ENCODE peak calls at places on chromosomes 13 and 19, in five cellular contexts. U is K562, M is SK-N-SH, V is HCT116, A is GM12878. J is an unnamed sample.

GRCh38 chr19:16327911-16328823 is 3.5 kb downstream of the KLF2 start:
- DNase-seq in U (peak; percentile 17), M (no peak), V (no peak), A (no peak), J (no peak)

GRCh38 chr13:52061587-52061986 is 37.1 kb downstream of the UTP14C start:
- DNase-seq in U (no peak), M (no peak), V (no peak), A (no peak), J (no peak)

GRCh38 chr19:55909801-55910200 is 22.3 kb downstream of the NLRP13 start:
- DNase-seq in U (no peak), M (no peak), V (no peak), A (no peak), J (no peak)

GRCh38 chr13:84873951-84874350 is 925.3 kb downstream of the SLITRK6 start:
- DNase-seq in U (no peak), M (no peak), V (no peak), A (no peak), J (no peak)

GRCh38 chr13:109680288-109680687 is 106.1 kb downstream of the IRS2 start:
- DNase-seq in U (no peak), M (no peak), V (no peak), A (no peak), J (no peak)

GRCh38 chr13:95536629-95537241 is 15.8 kb upstream of the CLDN10 start:
- DNase-seq in U (peak; percentile 11), M (no peak), V (peak; percentile 15), A (no peak), J (no peak)

GRCh38 chr19:19057720-19058119 is 6.1 kb upstream of the SLC25A42 start:
- DNase-seq in U (no peak), M (no peak), V (no peak), A (no peak), J (no peak)

GRCh38 chr13:66886248-66886647 is 343.9 kb downstream of the PCDH9 start:
- DNase-seq in U (no peak), M (no peak), V (no peak), A (no peak), J (no peak)

GRCh38 chr19:6212403-6213265 is 67.1 kb downstream of the MLLT1 start:
- DNase-seq in U (no peak), M (peak; percentile 30), V (no peak), A (no peak), J (no peak)

GRCh38 chr19:39156230-39156890 is 30.8 kb downstream of the PAK4 start:
- DNase-seq in U (peak; percentile 54), M (no peak), V (no peak), A (no peak), J (no peak)

GRCh38 chr19:15701757-15702589 is 25.9 kb upstream of the OR10H2 start:
- DNase-seq in U (no peak), M (no peak), V (no peak), A (no peak), J (peak; percentile 76)

GRCh38 chr19:47210180-47210490 is 20.9 kb downstream of the BBC3 start:
- DNase-seq in U (no peak), M (no peak), V (no peak), A (no peak), J (no peak)

GRCh38 chr19:47215581-47215980 is 15.4 kb downstream of the BBC3 start:
- DNase-seq in U (no peak), M (no peak), V (no peak), A (no peak), J (no peak)

GRCh38 chr19:47209323-47210179 is 21.4 kb downstream of the BBC3 start:
- DNase-seq in U (no peak), M (no peak), V (no peak), A (no peak), J (no peak)

DNA sequence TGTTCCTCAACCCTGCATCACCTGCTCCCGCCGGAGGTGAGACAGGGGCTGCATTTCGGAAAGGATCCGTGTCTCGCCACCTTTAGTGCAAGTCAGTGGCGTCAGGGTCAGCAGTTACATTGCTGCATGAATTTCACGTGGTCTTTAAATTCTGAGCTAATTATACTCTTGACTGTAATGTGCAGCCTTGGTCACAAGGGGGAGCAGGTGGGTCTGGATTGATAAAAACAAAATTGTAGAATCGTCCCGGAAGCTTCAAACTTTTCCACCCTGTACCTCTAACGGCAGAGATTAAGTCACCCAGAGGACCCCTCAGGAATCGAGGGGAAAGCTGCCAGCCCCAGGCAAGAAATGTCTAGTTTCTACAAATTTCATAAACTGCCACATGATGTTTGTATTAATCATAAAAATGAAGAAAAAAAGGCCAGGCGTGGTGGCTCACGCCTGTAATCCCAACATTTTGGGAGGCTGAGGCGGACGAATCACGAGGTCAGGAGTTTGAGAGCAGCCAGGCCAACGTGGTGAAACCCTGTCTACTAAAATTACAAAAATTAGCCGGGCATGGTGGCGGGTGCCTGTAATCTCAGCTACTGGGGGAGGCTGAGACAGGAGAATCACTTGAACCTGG is 20.2 kb downstream of the BBC3 start:
- DNase-seq in U (peak; percentile 90), M (peak; percentile 74), V (no peak), A (no peak), J (peak; percentile 71)
- TF ChIP-seq ZBTB33 in U (no peak), M (no peak), V (no peak), A (no peak), J (peak; percentile 9)

DNA sequence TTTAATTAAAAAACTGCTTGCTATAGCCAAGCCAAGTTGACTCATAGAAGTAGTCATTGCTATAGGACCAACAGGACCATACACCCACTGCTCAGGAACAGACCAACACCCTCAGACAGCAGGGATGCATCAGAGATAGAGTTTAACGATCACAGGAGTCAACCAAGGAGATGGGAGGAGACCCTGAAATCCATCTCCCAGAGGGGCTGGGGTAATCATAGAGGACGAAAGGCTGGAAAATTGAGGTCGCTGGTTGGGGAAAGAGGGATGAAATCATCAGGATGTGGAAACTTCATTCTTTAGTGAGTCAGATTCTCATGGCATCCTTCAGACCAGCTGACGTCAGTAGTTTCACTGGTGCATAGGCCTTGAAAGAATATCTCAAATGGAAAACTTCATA is 160.4 kb upstream of the GPC6 start:
- DNase-seq in U (no peak), M (no peak), V (no peak), A (no peak), J (no peak)
- TF ChIP-seq ZBTB33 in U (no peak), M (no peak), V (no peak), A (no peak), J (no peak)

DNA sequence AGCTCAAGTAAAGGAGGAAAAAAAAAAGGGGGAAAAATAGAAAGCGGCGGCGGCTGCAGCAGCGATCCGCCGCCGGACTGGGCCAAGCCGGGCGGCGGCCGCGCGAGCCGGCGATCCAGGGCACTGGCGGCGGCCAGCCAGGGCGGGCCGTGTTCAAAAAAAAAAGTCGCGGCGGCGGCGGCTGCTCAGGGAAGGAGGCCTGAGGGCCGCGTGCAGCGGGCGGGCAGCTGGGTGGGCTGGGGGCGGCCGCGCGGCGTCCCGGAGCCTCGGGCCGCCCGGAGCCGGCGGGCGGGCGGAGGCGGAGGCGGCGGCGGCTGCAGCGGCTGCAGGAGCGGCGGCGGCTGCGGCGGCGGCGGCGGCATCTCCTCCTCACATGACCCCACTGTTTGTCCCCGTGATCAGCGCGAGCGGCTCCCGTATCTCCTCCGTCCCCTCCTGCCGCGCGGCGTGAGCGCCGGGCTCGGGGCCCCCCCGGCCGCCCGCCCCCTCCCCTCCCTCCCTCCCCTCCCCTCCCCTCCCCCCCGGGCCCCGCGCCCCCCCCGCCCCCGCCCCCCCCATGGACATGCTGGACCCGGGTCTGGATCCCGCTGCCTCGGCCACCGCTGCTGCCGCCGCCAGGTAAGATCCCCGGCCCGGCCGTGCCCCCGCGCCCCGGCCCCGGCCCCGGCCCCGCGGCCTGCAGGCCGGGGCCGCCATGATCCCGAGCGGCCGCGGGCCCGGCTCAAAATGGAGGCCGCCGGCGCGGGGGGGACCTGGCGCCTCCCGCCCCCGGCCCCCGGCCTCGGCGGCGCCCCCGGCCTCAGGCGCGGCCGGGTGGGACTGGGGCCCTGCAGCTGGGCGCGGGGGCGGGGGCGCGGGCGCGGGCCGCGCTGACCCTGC is at the start of gene USF2:
- DNase-seq in U (peak; percentile 89), M (peak; percentile 89), V (peak; percentile 26), A (no peak), J (peak; percentile 72)
- TF ChIP-seq ZBTB33 in U (no peak), M (no peak), V (no peak), A (no peak), J (no peak)

GRCh38 chr13:28475916-28476725 is 18.8 kb downstream of the FLT1 start:
- DNase-seq in U (peak; percentile 52), M (no peak), V (peak; percentile 36), A (no peak), J (no peak)

GRCh38 chr13:28471408-28471807 is 23.5 kb downstream of the FLT1 start:
- DNase-seq in U (no peak), M (no peak), V (no peak), A (no peak), J (no peak)

GRCh38 chr13:28470286-28470685 is 24.6 kb downstream of the FLT1 start:
- DNase-seq in U (peak; percentile 31), M (no peak), V (no peak), A (no peak), J (no peak)

GRCh38 chr13:28474491-28475134 is 20.3 kb downstream of the FLT1 start:
- DNase-seq in U (no peak), M (no peak), V (no peak), A (no peak), J (no peak)

GRCh38 chr13:28473044-28473443 is 21.9 kb downstream of the FLT1 start:
- DNase-seq in U (no peak), M (no peak), V (no peak), A (no peak), J (no peak)
- TF ChIP-seq ZBTB33 in U (no peak), M (no peak), V (no peak), A (no peak), J (no peak)

GRCh38 chr19:17846146-17846545 is 1.6 kb downstream of the JAK3 start:
- DNase-seq in U (no peak), M (no peak), V (no peak), A (peak; percentile 19), J (no peak)
- TF ChIP-seq ZBTB33 in U (no peak), M (no peak), V (no peak), A (no peak), J (no peak)